ENCODE peak calls at places on chromosomes 1 and 21, in six cellular contexts. One of them, this sample, is unnamed.

GRCh38 chr1:17682403-17682802 is 72.7 kb upstream of the ACTL8 start:
- DNase-seq in body of pancreas: no peak
- DNase-seq in cardiac fibroblast: no peak
- DNase-seq in CD8-positive, alpha-beta memory T cell: no peak
- DNase-seq in mammary epithelial cell: peak
- DNase-seq in vagina: no peak
- DNase-seq in this sample: no peak

GRCh38 chr1:204583909-204584632 is 67.9 kb downstream of the MDM4 start:
- DNase-seq in CD8-positive, alpha-beta memory T cell: no peak
- DNase-seq in cardiac fibroblast: no peak
- DNase-seq in vagina: no peak
- DNase-seq in mammary epithelial cell: no peak
- DNase-seq in body of pancreas: peak
- DNase-seq in this sample: no peak

GRCh38 chr21:26070822-26071425 is 99.6 kb downstream of the APP start:
- DNase-seq in CD8-positive, alpha-beta memory T cell: no peak
- DNase-seq in vagina: no peak
- DNase-seq in mammary epithelial cell: no peak
- DNase-seq in body of pancreas: no peak
- DNase-seq in cardiac fibroblast: peak
- DNase-seq in this sample: no peak

GRCh38 chr1:151024540-151025146 is 11.7 kb upstream of the BNIPL start:
- DNase-seq in CD8-positive, alpha-beta memory T cell: peak
- DNase-seq in mammary epithelial cell: peak
- DNase-seq in cardiac fibroblast: peak
- DNase-seq in vagina: no peak
- DNase-seq in body of pancreas: peak
- DNase-seq in this sample: peak

GRCh38 chr1:171233183-171233582 is 15.1 kb upstream of the FMO1 start:
- DNase-seq in cardiac fibroblast: no peak
- DNase-seq in body of pancreas: no peak
- DNase-seq in vagina: no peak
- DNase-seq in mammary epithelial cell: no peak
- DNase-seq in CD8-positive, alpha-beta memory T cell: no peak
- DNase-seq in this sample: no peak

GRCh38 chr1:235984041-235984820 is 80.7 kb downstream of the NID1 start:
- DNase-seq in CD8-positive, alpha-beta memory T cell: no peak
- DNase-seq in mammary epithelial cell: peak
- DNase-seq in vagina: no peak
- DNase-seq in body of pancreas: no peak
- DNase-seq in cardiac fibroblast: peak
- DNase-seq in this sample: no peak

GRCh38 chr1:232684331-232685105 is 54.6 kb upstream of the SIPA1L2 start:
- DNase-seq in body of pancreas: no peak
- DNase-seq in cardiac fibroblast: peak
- DNase-seq in vagina: no peak
- DNase-seq in CD8-positive, alpha-beta memory T cell: no peak
- DNase-seq in mammary epithelial cell: peak
- DNase-seq in this sample: no peak

GRCh38 chr1:12284486-12284885 is 54.7 kb downstream of the VPS13D start:
- DNase-seq in CD8-positive, alpha-beta memory T cell: no peak
- DNase-seq in cardiac fibroblast: no peak
- DNase-seq in mammary epithelial cell: peak
- DNase-seq in vagina: no peak
- DNase-seq in body of pancreas: no peak
- DNase-seq in this sample: no peak

GRCh38 chr1:6329392-6329791 is 64.2 kb downstream of the ACOT7 start:
- DNase-seq in mammary epithelial cell: no peak
- DNase-seq in CD8-positive, alpha-beta memory T cell: no peak
- DNase-seq in vagina: no peak
- DNase-seq in body of pancreas: no peak
- DNase-seq in cardiac fibroblast: no peak
- DNase-seq in this sample: no peak

DNA sequence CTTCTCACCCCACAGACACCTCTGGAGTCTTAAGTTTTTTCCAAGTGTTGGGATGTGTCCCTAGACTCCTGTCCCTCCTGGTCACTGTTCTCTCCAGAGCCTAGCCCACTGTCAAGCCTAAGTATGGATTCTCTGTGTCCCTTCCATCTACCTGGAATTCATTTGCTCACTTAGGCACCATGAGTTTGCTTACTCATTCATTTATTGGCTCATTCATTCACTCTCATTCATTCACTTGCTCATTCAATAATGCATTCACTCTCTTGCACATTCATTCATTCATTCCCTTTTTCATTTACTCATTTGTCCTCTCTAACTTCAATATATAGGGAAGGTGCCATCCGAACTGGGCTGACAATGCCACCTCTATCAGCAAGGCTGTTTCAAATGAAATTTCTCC is 1.6 kb downstream of the S100A16 start:
- DNase-seq in body of pancreas: no peak
- DNase-seq in vagina: no peak
- DNase-seq in CD8-positive, alpha-beta memory T cell: no peak
- DNase-seq in mammary epithelial cell: no peak
- DNase-seq in cardiac fibroblast: no peak
- DNase-seq in this sample: no peak
- H3K4me3 ChIP-seq in body of pancreas: no peak
- H3K4me3 ChIP-seq in vagina: peak
- H3K4me3 ChIP-seq in CD8-positive, alpha-beta memory T cell: no peak
- H3K4me3 ChIP-seq in mammary epithelial cell: peak
- H3K4me3 ChIP-seq in cardiac fibroblast: peak
- H3K4me3 ChIP-seq in this sample: peak

GRCh38 chr21:37808261-37808660 is 108.0 kb downstream of the KCNJ6 start:
- DNase-seq in mammary epithelial cell: no peak
- DNase-seq in vagina: no peak
- DNase-seq in CD8-positive, alpha-beta memory T cell: no peak
- DNase-seq in cardiac fibroblast: no peak
- DNase-seq in body of pancreas: no peak
- DNase-seq in this sample: no peak
- H3K4me3 ChIP-seq in mammary epithelial cell: no peak
- H3K4me3 ChIP-seq in vagina: no peak
- H3K4me3 ChIP-seq in CD8-positive, alpha-beta memory T cell: no peak
- H3K4me3 ChIP-seq in cardiac fibroblast: no peak
- H3K4me3 ChIP-seq in body of pancreas: no peak
- H3K4me3 ChIP-seq in this sample: no peak

DNA sequence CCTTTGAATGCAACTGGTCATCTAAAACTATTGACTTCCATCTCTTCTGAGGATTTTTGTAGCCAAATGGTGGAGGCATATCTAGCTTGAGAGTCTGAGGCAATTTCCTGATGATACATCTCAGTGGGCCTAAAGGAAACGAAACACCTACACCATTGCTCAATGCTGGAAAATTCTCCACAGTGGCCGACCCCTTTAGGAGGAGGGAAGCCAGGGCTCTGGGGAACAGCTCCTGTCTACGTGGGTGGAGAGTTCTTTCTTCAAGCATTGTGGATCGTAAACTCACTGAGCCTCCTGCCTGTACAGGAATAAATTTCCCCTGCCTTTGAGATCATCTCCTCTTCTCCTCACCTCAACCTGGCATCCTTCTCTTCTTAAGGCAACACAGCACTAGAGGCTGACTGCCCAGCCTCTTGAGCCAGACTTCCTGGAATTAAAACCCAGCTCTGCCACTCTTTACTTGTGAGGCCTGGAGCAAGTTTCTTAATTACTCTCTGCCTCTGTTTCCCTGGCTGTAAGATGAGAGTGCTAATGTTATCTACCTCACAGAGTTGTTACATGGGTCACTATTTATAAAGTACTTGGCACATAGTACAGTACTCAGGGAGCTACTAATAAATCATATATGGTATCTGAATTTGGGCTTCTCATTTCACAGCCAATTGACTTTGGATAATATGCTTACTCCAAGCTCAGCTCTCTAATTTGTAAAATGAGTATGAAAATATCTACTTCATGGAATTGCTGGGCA is 108.7 kb upstream of the HOOK1 start:
- DNase-seq in cardiac fibroblast: peak
- DNase-seq in CD8-positive, alpha-beta memory T cell: no peak
- DNase-seq in vagina: no peak
- DNase-seq in body of pancreas: no peak
- DNase-seq in mammary epithelial cell: peak
- DNase-seq in this sample: no peak
- H3K4me3 ChIP-seq in cardiac fibroblast: no peak
- H3K4me3 ChIP-seq in CD8-positive, alpha-beta memory T cell: no peak
- H3K4me3 ChIP-seq in vagina: no peak
- H3K4me3 ChIP-seq in body of pancreas: no peak
- H3K4me3 ChIP-seq in mammary epithelial cell: no peak
- H3K4me3 ChIP-seq in this sample: no peak

GRCh38 chr1:8764301-8764937 is 53.0 kb downstream of the RERE start:
- DNase-seq in body of pancreas: no peak
- DNase-seq in CD8-positive, alpha-beta memory T cell: no peak
- DNase-seq in mammary epithelial cell: no peak
- DNase-seq in cardiac fibroblast: peak
- DNase-seq in vagina: no peak
- DNase-seq in this sample: no peak

GRCh38 chr1:8767006-8767405 is 50.4 kb downstream of the RERE start:
- DNase-seq in CD8-positive, alpha-beta memory T cell: no peak
- DNase-seq in mammary epithelial cell: no peak
- DNase-seq in body of pancreas: no peak
- DNase-seq in vagina: no peak
- DNase-seq in cardiac fibroblast: peak
- DNase-seq in this sample: no peak

GRCh38 chr1:8765253-8765652 is 52.2 kb downstream of the RERE start:
- DNase-seq in body of pancreas: no peak
- DNase-seq in vagina: no peak
- DNase-seq in cardiac fibroblast: no peak
- DNase-seq in CD8-positive, alpha-beta memory T cell: no peak
- DNase-seq in mammary epithelial cell: no peak
- DNase-seq in this sample: no peak

DNA sequence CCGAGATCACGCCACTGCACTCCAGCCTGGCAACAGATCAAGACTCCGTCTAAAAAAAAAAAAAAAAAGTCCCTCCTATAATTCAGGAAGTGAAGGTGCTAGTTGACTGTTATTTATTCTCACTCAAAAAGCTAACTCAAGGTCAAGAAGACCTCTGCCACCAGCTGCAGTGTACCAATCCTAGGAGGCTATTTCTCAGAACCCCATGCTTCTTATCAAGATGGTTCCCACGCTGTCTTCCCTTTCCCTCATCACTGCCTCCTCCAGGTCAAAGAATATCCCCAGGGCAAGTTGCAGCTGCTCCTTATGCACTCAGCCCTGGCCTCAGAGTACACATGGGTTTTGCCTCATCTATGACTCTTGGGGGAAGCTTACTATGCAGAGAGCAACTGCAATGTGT is 53.6 kb downstream of the RERE start:
- DNase-seq in mammary epithelial cell: no peak
- DNase-seq in cardiac fibroblast: peak
- DNase-seq in body of pancreas: peak
- DNase-seq in vagina: no peak
- DNase-seq in CD8-positive, alpha-beta memory T cell: no peak
- DNase-seq in this sample: no peak
- H3K4me3 ChIP-seq in mammary epithelial cell: no peak
- H3K4me3 ChIP-seq in cardiac fibroblast: no peak
- H3K4me3 ChIP-seq in body of pancreas: no peak
- H3K4me3 ChIP-seq in vagina: no peak
- H3K4me3 ChIP-seq in CD8-positive, alpha-beta memory T cell: no peak
- H3K4me3 ChIP-seq in this sample: no peak

GRCh38 chr1:228088586-228089498 is 6.3 kb downstream of the ARF1 start:
- DNase-seq in CD8-positive, alpha-beta memory T cell: peak
- DNase-seq in vagina: no peak
- DNase-seq in cardiac fibroblast: peak
- DNase-seq in mammary epithelial cell: no peak
- DNase-seq in body of pancreas: no peak
- DNase-seq in this sample: no peak

GRCh38 chr1:228087771-228088251 is 5.3 kb downstream of the ARF1 start:
- DNase-seq in vagina: no peak
- DNase-seq in CD8-positive, alpha-beta memory T cell: no peak
- DNase-seq in cardiac fibroblast: peak
- DNase-seq in mammary epithelial cell: peak
- DNase-seq in body of pancreas: peak
- DNase-seq in this sample: no peak

GRCh38 chr1:228090613-228091081 is 8.1 kb downstream of the ARF1 start:
- DNase-seq in body of pancreas: peak
- DNase-seq in mammary epithelial cell: no peak
- DNase-seq in cardiac fibroblast: peak
- DNase-seq in vagina: no peak
- DNase-seq in CD8-positive, alpha-beta memory T cell: no peak
- DNase-seq in this sample: peak

GRCh38 chr1:228091084-228091483 is 8.6 kb downstream of the ARF1 start:
- DNase-seq in cardiac fibroblast: no peak
- DNase-seq in CD8-positive, alpha-beta memory T cell: no peak
- DNase-seq in mammary epithelial cell: no peak
- DNase-seq in body of pancreas: no peak
- DNase-seq in vagina: no peak
- DNase-seq in this sample: no peak

DNA sequence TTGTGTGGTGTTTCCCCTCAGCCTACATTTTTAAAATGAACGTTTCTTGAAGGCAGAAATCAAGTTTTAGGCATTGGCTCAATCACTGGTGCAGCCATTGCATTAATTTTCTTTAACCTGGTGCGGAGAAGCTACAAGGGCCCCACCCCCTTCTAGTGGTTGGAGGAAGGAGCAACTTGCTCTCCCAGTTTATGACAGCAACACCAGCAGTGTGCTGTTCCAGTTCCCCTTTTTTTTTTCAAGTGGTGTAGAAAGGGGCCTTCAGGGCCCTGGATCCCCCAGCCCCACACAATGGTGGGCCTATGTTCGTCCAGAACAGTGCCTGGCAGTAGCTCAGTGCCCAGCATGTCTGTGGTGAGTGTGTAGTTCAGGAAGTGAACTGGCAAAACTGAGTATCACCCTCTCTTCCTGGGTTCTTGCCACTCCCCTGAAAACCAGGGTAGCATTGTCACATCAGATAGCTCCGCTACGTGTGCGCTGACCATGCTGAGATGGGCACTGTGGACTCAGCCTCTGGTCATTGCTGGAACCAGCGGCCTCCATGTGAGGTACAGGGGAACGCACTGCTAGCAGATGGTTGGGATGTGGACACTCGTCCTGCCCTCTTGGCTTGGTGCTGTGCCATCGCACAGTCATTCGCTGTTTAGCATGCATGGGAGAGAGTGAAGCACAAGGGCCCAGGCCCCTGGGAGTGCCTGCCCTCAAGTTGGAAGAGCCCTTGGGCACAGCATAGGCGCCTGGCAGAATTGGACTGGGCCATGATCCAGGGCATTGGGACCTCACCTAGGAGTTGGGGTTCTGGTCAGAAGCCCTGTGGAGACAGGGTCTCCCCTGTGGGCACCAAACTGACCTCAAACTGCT is 7.2 kb downstream of the ARF1 start:
- DNase-seq in body of pancreas: no peak
- DNase-seq in cardiac fibroblast: no peak
- DNase-seq in mammary epithelial cell: no peak
- DNase-seq in CD8-positive, alpha-beta memory T cell: no peak
- DNase-seq in vagina: no peak
- DNase-seq in this sample: peak
- H3K4me3 ChIP-seq in body of pancreas: no peak
- H3K4me3 ChIP-seq in cardiac fibroblast: no peak
- H3K4me3 ChIP-seq in mammary epithelial cell: no peak
- H3K4me3 ChIP-seq in CD8-positive, alpha-beta memory T cell: peak
- H3K4me3 ChIP-seq in vagina: no peak
- H3K4me3 ChIP-seq in this sample: peak